ENCODE peak calls at places on chromosomes 7 and 10, in nine cellular contexts. One of them, this sample, is unnamed.

GRCh38 chr7:120444650-120445049 is 171.7 kb downstream of the KCND2 start:
- DNase-seq in NCI-H1105 treated with DMSO at 0.1 percent for 48 hours: no peak
- DNase-seq in HuH-7: no peak
- DNase-seq in effector CD4-positive, alpha-beta T cell: no peak
- DNase-seq in activated T-cell treated with anti-CD3 and anti-CD28 coated beads for 24 hours: no peak
- DNase-seq in NCI-H2081: no peak
- DNase-seq in NCI-H1092: no peak
- DNase-seq in RWPE1: no peak
- DNase-seq in T-cell: no peak
- DNase-seq in this sample: no peak

GRCh38 chr7:76037310-76037709 is 10.5 kb downstream of the STYXL1 start:
- DNase-seq in NCI-H1105 treated with DMSO at 0.1 percent for 48 hours: no peak
- DNase-seq in activated T-cell treated with anti-CD3 and anti-CD28 coated beads for 24 hours: no peak
- DNase-seq in RWPE1: no peak
- DNase-seq in NCI-H2081: no peak
- DNase-seq in T-cell: no peak
- DNase-seq in effector CD4-positive, alpha-beta T cell: no peak
- DNase-seq in NCI-H1092: no peak
- DNase-seq in HuH-7: no peak
- DNase-seq in this sample: no peak

GRCh38 chr7:16712916-16713315 is 40.6 kb upstream of the TSPAN13 start:
- DNase-seq in T-cell: no peak
- DNase-seq in NCI-H1105 treated with DMSO at 0.1 percent for 48 hours: no peak
- DNase-seq in activated T-cell treated with anti-CD3 and anti-CD28 coated beads for 24 hours: no peak
- DNase-seq in HuH-7: no peak
- DNase-seq in effector CD4-positive, alpha-beta T cell: no peak
- DNase-seq in RWPE1: no peak
- DNase-seq in NCI-H2081: no peak
- DNase-seq in NCI-H1092: no peak
- DNase-seq in this sample: no peak

GRCh38 chr7:124856299-124856888 is 73.2 kb downstream of the POT1 start:
- DNase-seq in HuH-7: peak
- DNase-seq in T-cell: no peak
- DNase-seq in RWPE1: peak
- DNase-seq in NCI-H1092: no peak
- DNase-seq in effector CD4-positive, alpha-beta T cell: no peak
- DNase-seq in NCI-H1105 treated with DMSO at 0.1 percent for 48 hours: peak
- DNase-seq in activated T-cell treated with anti-CD3 and anti-CD28 coated beads for 24 hours: no peak
- DNase-seq in NCI-H2081: peak
- DNase-seq in this sample: peak

GRCh38 chr7:69873512-69873911 is 275.2 kb downstream of the AUTS2 start:
- DNase-seq in effector CD4-positive, alpha-beta T cell: no peak
- DNase-seq in NCI-H1105 treated with DMSO at 0.1 percent for 48 hours: no peak
- DNase-seq in NCI-H2081: no peak
- DNase-seq in T-cell: no peak
- DNase-seq in RWPE1: no peak
- DNase-seq in NCI-H1092: no peak
- DNase-seq in activated T-cell treated with anti-CD3 and anti-CD28 coated beads for 24 hours: no peak
- DNase-seq in HuH-7: no peak
- DNase-seq in this sample: no peak

GRCh38 chr7:157905740-157906461 is 569.1 kb downstream of the DNAJB6 start:
- DNase-seq in NCI-H2081: peak
- DNase-seq in T-cell: no peak
- DNase-seq in NCI-H1092: no peak
- DNase-seq in activated T-cell treated with anti-CD3 and anti-CD28 coated beads for 24 hours: no peak
- DNase-seq in HuH-7: no peak
- DNase-seq in effector CD4-positive, alpha-beta T cell: no peak
- DNase-seq in NCI-H1105 treated with DMSO at 0.1 percent for 48 hours: peak
- DNase-seq in RWPE1: peak
- DNase-seq in this sample: peak

GRCh38 chr10:90318659-90319058 is 539.2 kb downstream of the HTR7 start:
- DNase-seq in NCI-H2081: no peak
- DNase-seq in T-cell: no peak
- DNase-seq in RWPE1: no peak
- DNase-seq in HuH-7: no peak
- DNase-seq in activated T-cell treated with anti-CD3 and anti-CD28 coated beads for 24 hours: no peak
- DNase-seq in NCI-H1092: no peak
- DNase-seq in NCI-H1105 treated with DMSO at 0.1 percent for 48 hours: no peak
- DNase-seq in effector CD4-positive, alpha-beta T cell: no peak
- DNase-seq in this sample: no peak

GRCh38 chr7:159098795-159099194 is 45.9 kb downstream of the VIPR2 start:
- DNase-seq in RWPE1: no peak
- DNase-seq in NCI-H1092: no peak
- DNase-seq in T-cell: no peak
- DNase-seq in NCI-H2081: no peak
- DNase-seq in NCI-H1105 treated with DMSO at 0.1 percent for 48 hours: no peak
- DNase-seq in effector CD4-positive, alpha-beta T cell: no peak
- DNase-seq in activated T-cell treated with anti-CD3 and anti-CD28 coated beads for 24 hours: no peak
- DNase-seq in HuH-7: no peak
- DNase-seq in this sample: no peak

GRCh38 chr10:71090801-71091200 is 121.6 kb upstream of the UNC5B start:
- DNase-seq in RWPE1: no peak
- DNase-seq in NCI-H1092: no peak
- DNase-seq in NCI-H1105 treated with DMSO at 0.1 percent for 48 hours: no peak
- DNase-seq in NCI-H2081: no peak
- DNase-seq in HuH-7: no peak
- DNase-seq in activated T-cell treated with anti-CD3 and anti-CD28 coated beads for 24 hours: no peak
- DNase-seq in T-cell: no peak
- DNase-seq in effector CD4-positive, alpha-beta T cell: no peak
- DNase-seq in this sample: no peak

GRCh38 chr7:51139796-51140195 is 176.8 kb downstream of the COBL start:
- DNase-seq in activated T-cell treated with anti-CD3 and anti-CD28 coated beads for 24 hours: no peak
- DNase-seq in RWPE1: peak
- DNase-seq in HuH-7: no peak
- DNase-seq in T-cell: no peak
- DNase-seq in effector CD4-positive, alpha-beta T cell: no peak
- DNase-seq in NCI-H1092: no peak
- DNase-seq in NCI-H1105 treated with DMSO at 0.1 percent for 48 hours: no peak
- DNase-seq in NCI-H2081: no peak
- DNase-seq in this sample: no peak

GRCh38 chr7:148983220-148984146 is 44.8 kb downstream of the PDIA4 start:
- DNase-seq in NCI-H1092: peak
- DNase-seq in effector CD4-positive, alpha-beta T cell: peak
- DNase-seq in NCI-H2081: peak
- DNase-seq in NCI-H1105 treated with DMSO at 0.1 percent for 48 hours: peak
- DNase-seq in T-cell: peak
- DNase-seq in HuH-7: peak
- DNase-seq in activated T-cell treated with anti-CD3 and anti-CD28 coated beads for 24 hours: peak
- DNase-seq in RWPE1: peak
- DNase-seq in this sample: peak

GRCh38 chr7:1121886-1122831 is 34.2 kb downstream of the GPER1 start:
- DNase-seq in NCI-H1105 treated with DMSO at 0.1 percent for 48 hours: no peak
- DNase-seq in RWPE1: no peak
- DNase-seq in activated T-cell treated with anti-CD3 and anti-CD28 coated beads for 24 hours: no peak
- DNase-seq in T-cell: no peak
- DNase-seq in HuH-7: no peak
- DNase-seq in effector CD4-positive, alpha-beta T cell: no peak
- DNase-seq in NCI-H1092: no peak
- DNase-seq in NCI-H2081: no peak
- DNase-seq in this sample: no peak

GRCh38 chr10:112721080-112721698 is 228.9 kb upstream of the TCF7L2 start:
- DNase-seq in NCI-H1105 treated with DMSO at 0.1 percent for 48 hours: no peak
- DNase-seq in T-cell: no peak
- DNase-seq in RWPE1: peak
- DNase-seq in effector CD4-positive, alpha-beta T cell: no peak
- DNase-seq in activated T-cell treated with anti-CD3 and anti-CD28 coated beads for 24 hours: peak
- DNase-seq in NCI-H2081: peak
- DNase-seq in NCI-H1092: no peak
- DNase-seq in HuH-7: no peak
- DNase-seq in this sample: no peak

GRCh38 chr10:37619336-37619735 is 238.1 kb downstream of the ZNF248 start:
- DNase-seq in RWPE1: no peak
- DNase-seq in NCI-H2081: no peak
- DNase-seq in effector CD4-positive, alpha-beta T cell: no peak
- DNase-seq in HuH-7: no peak
- DNase-seq in activated T-cell treated with anti-CD3 and anti-CD28 coated beads for 24 hours: no peak
- DNase-seq in NCI-H1092: no peak
- DNase-seq in T-cell: no peak
- DNase-seq in NCI-H1105 treated with DMSO at 0.1 percent for 48 hours: no peak
- DNase-seq in this sample: no peak

GRCh38 chr10:96407560-96408069 is 48.8 kb upstream of the OPALIN start:
- DNase-seq in activated T-cell treated with anti-CD3 and anti-CD28 coated beads for 24 hours: no peak
- DNase-seq in NCI-H1092: no peak
- DNase-seq in HuH-7: no peak
- DNase-seq in effector CD4-positive, alpha-beta T cell: no peak
- DNase-seq in T-cell: no peak
- DNase-seq in NCI-H1105 treated with DMSO at 0.1 percent for 48 hours: no peak
- DNase-seq in RWPE1: no peak
- DNase-seq in NCI-H2081: no peak
- DNase-seq in this sample: no peak

GRCh38 chr7:118059209-118059608 is 124.8 kb upstream of the LSM8 start:
- DNase-seq in RWPE1: no peak
- DNase-seq in NCI-H2081: no peak
- DNase-seq in NCI-H1092: no peak
- DNase-seq in HuH-7: no peak
- DNase-seq in NCI-H1105 treated with DMSO at 0.1 percent for 48 hours: no peak
- DNase-seq in T-cell: no peak
- DNase-seq in effector CD4-positive, alpha-beta T cell: no peak
- DNase-seq in activated T-cell treated with anti-CD3 and anti-CD28 coated beads for 24 hours: no peak
- DNase-seq in this sample: no peak

GRCh38 chr7:40192036-40192435 is 57.2 kb downstream of the SUGCT start:
- DNase-seq in RWPE1: no peak
- DNase-seq in activated T-cell treated with anti-CD3 and anti-CD28 coated beads for 24 hours: no peak
- DNase-seq in effector CD4-positive, alpha-beta T cell: no peak
- DNase-seq in HuH-7: no peak
- DNase-seq in NCI-H1092: no peak
- DNase-seq in NCI-H2081: no peak
- DNase-seq in NCI-H1105 treated with DMSO at 0.1 percent for 48 hours: no peak
- DNase-seq in T-cell: no peak
- DNase-seq in this sample: no peak

GRCh38 chr7:134992626-134993179 is 6.4 kb downstream of the AGBL3 start:
- DNase-seq in HuH-7: no peak
- DNase-seq in NCI-H2081: no peak
- DNase-seq in NCI-H1092: no peak
- DNase-seq in NCI-H1105 treated with DMSO at 0.1 percent for 48 hours: no peak
- DNase-seq in activated T-cell treated with anti-CD3 and anti-CD28 coated beads for 24 hours: no peak
- DNase-seq in T-cell: peak
- DNase-seq in effector CD4-positive, alpha-beta T cell: no peak
- DNase-seq in RWPE1: no peak
- DNase-seq in this sample: no peak

GRCh38 chr10:5858811-5859210 is 30.9 kb downstream of the ANKRD16 start:
- DNase-seq in NCI-H1092: no peak
- DNase-seq in NCI-H2081: no peak
- DNase-seq in NCI-H1105 treated with DMSO at 0.1 percent for 48 hours: no peak
- DNase-seq in T-cell: no peak
- DNase-seq in effector CD4-positive, alpha-beta T cell: no peak
- DNase-seq in HuH-7: no peak
- DNase-seq in RWPE1: no peak
- DNase-seq in activated T-cell treated with anti-CD3 and anti-CD28 coated beads for 24 hours: no peak
- DNase-seq in this sample: no peak

GRCh38 chr7:142030846-142031245 is 35.2 kb downstream of the MGAM start:
- DNase-seq in activated T-cell treated with anti-CD3 and anti-CD28 coated beads for 24 hours: no peak
- DNase-seq in HuH-7: no peak
- DNase-seq in NCI-H1092: no peak
- DNase-seq in NCI-H2081: no peak
- DNase-seq in T-cell: no peak
- DNase-seq in NCI-H1105 treated with DMSO at 0.1 percent for 48 hours: no peak
- DNase-seq in effector CD4-positive, alpha-beta T cell: no peak
- DNase-seq in RWPE1: no peak
- DNase-seq in this sample: no peak

GRCh38 chr7:94133460-94133859 is 129.3 kb upstream of the BET1 start:
- DNase-seq in activated T-cell treated with anti-CD3 and anti-CD28 coated beads for 24 hours: no peak
- DNase-seq in NCI-H1105 treated with DMSO at 0.1 percent for 48 hours: no peak
- DNase-seq in effector CD4-positive, alpha-beta T cell: no peak
- DNase-seq in NCI-H2081: no peak
- DNase-seq in RWPE1: no peak
- DNase-seq in T-cell: no peak
- DNase-seq in HuH-7: no peak
- DNase-seq in NCI-H1092: no peak
- DNase-seq in this sample: no peak

GRCh38 chr10:61000769-61001730 is 57.1 kb upstream of the RHOBTB1 start:
- DNase-seq in HuH-7: peak
- DNase-seq in NCI-H2081: peak
- DNase-seq in NCI-H1105 treated with DMSO at 0.1 percent for 48 hours: peak
- DNase-seq in NCI-H1092: no peak
- DNase-seq in RWPE1: peak
- DNase-seq in T-cell: no peak
- DNase-seq in activated T-cell treated with anti-CD3 and anti-CD28 coated beads for 24 hours: no peak
- DNase-seq in effector CD4-positive, alpha-beta T cell: no peak
- DNase-seq in this sample: peak

GRCh38 chr7:157910446-157910845 is 573.6 kb downstream of the DNAJB6 start:
- DNase-seq in effector CD4-positive, alpha-beta T cell: no peak
- DNase-seq in T-cell: no peak
- DNase-seq in activated T-cell treated with anti-CD3 and anti-CD28 coated beads for 24 hours: no peak
- DNase-seq in NCI-H1092: no peak
- DNase-seq in NCI-H2081: no peak
- DNase-seq in NCI-H1105 treated with DMSO at 0.1 percent for 48 hours: no peak
- DNase-seq in RWPE1: no peak
- DNase-seq in HuH-7: no peak
- DNase-seq in this sample: no peak

This sample was measured in COR-L47.